ENCODE peak calls at places on chromosomes 7 and 10, in five cellular contexts. E is NB4, V is progenitor cell of endocrine pancreas, X is astrocyte of the spinal cord, A is cardiac muscle cell. M is an unnamed sample.

GRCh38 chr10:31771345-31771831 is 157.2 kb downstream of the ARHGAP12 start:
- DNase-seq in E (no peak), V (no peak), X (peak), A (no peak), M (no peak)

GRCh38 chr7:94594882-94595281 is 61.1 kb downstream of the SGCE start:
- DNase-seq in E (no peak), V (no peak), X (no peak), A (no peak), M (no peak)

GRCh38 chr7:52410032-52410431 is 625.4 kb upstream of the POM121L12 start:
- DNase-seq in E (no peak), V (no peak), X (no peak), A (no peak), M (no peak)

GRCh38 chr7:146411975-146412374 is 295.4 kb downstream of the CNTNAP2 start:
- DNase-seq in E (no peak), V (no peak), X (no peak), A (no peak), M (no peak)

GRCh38 chr10:98028168-98028770 is 2.2 kb downstream of the CRTAC1 start:
- DNase-seq in E (peak), V (peak), X (peak), A (peak), M (peak)

GRCh38 chr10:33414841-33415240 is 80.4 kb upstream of the NRP1 start:
- DNase-seq in E (no peak), V (no peak), X (no peak), A (no peak), M (no peak)

GRCh38 chr7:149762610-149763009 is 10.8 kb downstream of the ZNF467 start:
- DNase-seq in E (no peak), V (no peak), X (no peak), A (no peak), M (no peak)

GRCh38 chr7:89021741-89022140 is 226.2 kb upstream of the TEX47 start:
- DNase-seq in E (no peak), V (no peak), X (no peak), A (no peak), M (no peak)

GRCh38 chr10:47406870-47407648 is 23.0 kb upstream of the ZNF488 start:
- DNase-seq in E (peak), V (no peak), X (peak), A (no peak), M (no peak)

GRCh38 chr10:62960416-62960815 is 144.2 kb upstream of the EGR2 start:
- DNase-seq in E (no peak), V (no peak), X (peak), A (no peak), M (no peak)

GRCh38 chr10:102796407-102797176 is 40.6 kb downstream of the CYP17A1 start:
- DNase-seq in E (peak), V (no peak), X (peak), A (no peak), M (no peak)

GRCh38 chr7:43454936-43455518 is 127.9 kb upstream of the STK17A start:
- DNase-seq in E (peak), V (no peak), X (peak), A (peak), M (no peak)
- TF ChIP-seq CTCF in E (no peak), V (peak), X (peak), A (peak), M (peak)

DNA sequence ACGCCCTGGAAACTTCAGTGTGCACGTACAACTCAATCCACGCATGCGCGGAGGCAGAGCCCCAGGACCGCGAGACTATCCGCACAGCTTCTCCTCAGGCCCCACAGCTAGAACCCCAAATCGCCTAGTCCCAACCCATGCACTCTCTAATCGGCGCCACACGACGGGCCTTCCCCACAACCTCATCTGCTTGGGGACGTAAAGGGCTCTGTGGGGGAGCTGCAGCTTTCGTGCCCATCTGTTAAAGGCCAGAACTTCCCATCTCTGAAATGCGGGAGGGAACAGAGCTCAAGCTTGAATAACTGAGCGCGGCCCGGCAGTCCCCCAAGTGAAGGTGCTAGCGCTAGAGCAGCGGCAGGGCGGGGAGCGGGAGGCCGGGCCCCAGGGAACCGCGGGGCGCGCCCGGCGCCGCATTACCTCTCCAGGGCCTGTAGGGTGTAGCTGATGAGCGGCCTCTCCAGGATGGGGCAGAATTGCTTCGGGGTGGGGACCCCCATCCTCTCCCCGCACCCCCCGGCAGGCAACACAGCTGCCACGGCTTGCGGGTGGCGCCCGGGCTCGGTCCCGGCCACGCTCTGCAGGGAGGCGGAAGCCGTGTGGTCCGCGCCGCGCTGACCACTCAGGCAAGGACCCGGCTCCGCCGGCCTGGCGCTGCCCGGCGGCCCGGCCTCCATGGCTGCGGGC is 547 bp downstream of the CRPPA start:
- DNase-seq in E (peak), V (peak), X (peak), A (peak), M (peak)
- TF ChIP-seq CTCF in E (peak), V (peak), X (peak), A (no peak), M (peak)

DNA sequence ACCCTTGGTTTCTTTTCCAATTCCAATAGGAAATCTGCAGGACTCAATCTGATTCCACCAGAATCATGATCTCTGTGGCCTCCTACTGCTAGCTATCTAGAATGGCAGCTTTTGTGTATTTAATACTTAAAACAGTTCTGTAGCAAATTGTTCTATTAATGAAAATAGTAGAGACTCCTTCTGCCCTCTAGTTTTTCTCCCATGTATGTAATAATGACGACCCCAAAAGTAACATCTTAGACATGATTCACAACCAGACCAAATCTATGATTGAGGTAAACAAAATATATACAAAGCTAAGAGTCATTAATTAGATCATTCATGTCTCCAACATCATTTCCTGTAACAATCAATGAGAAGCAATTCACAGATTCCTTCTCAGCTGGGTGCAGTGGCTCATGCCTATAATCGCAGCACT is 259.1 kb upstream of the MKLN1 start:
- DNase-seq in E (no peak), V (no peak), X (peak), A (no peak), M (no peak)
- TF ChIP-seq CTCF in E (no peak), V (peak), X (peak), A (peak), M (peak)

GRCh38 chr7:85829176-85829575 is 642.3 kb upstream of the SEMA3D start:
- DNase-seq in E (no peak), V (no peak), X (no peak), A (peak), M (no peak)

GRCh38 chr7:85833071-85833470 is 646.2 kb upstream of the SEMA3D start:
- DNase-seq in E (no peak), V (no peak), X (peak), A (no peak), M (no peak)

GRCh38 chr7:85828654-85829053 is 641.8 kb upstream of the SEMA3D start:
- DNase-seq in E (no peak), V (no peak), X (no peak), A (no peak), M (no peak)

GRCh38 chr7:85830982-85831381 is 644.1 kb upstream of the SEMA3D start:
- DNase-seq in E (no peak), V (no peak), X (no peak), A (no peak), M (no peak)

GRCh38 chr7:85829817-85830432 is 643.1 kb upstream of the SEMA3D start:
- DNase-seq in E (peak), V (no peak), X (peak), A (peak), M (no peak)
- TF ChIP-seq CTCF in E (no peak), V (peak), X (peak), A (peak), M (no peak)

GRCh38 chr7:90931996-90932912 is 332.0 kb upstream of the FZD1 start:
- DNase-seq in E (no peak), V (no peak), X (peak), A (no peak), M (no peak)
- TF ChIP-seq CTCF in E (no peak), V (no peak), X (no peak), A (no peak), M (no peak)

GRCh38 chr10:127122831-127123230 is 73.6 kb downstream of the INSYN2A start:
- DNase-seq in E (no peak), V (no peak), X (no peak), A (no peak), M (no peak)

GRCh38 chr10:127127822-127128221 is 68.6 kb downstream of the INSYN2A start:
- DNase-seq in E (no peak), V (no peak), X (no peak), A (no peak), M (no peak)

GRCh38 chr10:127123626-127124025 is 72.8 kb downstream of the INSYN2A start:
- DNase-seq in E (no peak), V (no peak), X (peak), A (no peak), M (no peak)

GRCh38 chr10:127129104-127129503 is 67.3 kb downstream of the INSYN2A start:
- DNase-seq in E (no peak), V (no peak), X (no peak), A (no peak), M (no peak)

DNA sequence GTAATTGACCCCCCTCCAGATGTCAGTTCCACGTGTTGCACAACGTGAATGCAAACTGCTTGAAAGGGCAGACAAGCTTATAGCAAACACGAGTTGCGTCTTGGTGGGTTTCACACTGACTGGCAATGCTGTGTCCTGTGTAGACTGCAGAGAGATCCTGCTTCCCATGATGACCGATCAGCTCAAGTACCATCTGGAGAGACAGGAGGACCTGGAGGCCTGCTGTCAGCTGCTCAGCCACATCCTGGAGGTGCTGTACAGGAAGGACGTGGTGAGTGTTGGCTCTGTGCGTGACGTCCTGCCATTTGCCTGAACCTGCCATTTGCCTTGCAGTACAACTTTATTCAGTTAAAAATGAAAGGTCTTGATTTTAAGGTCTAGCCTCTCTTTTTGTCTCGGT is 71.1 kb downstream of the INSYN2A start:
- DNase-seq in E (no peak), V (no peak), X (no peak), A (no peak), M (peak)
- TF ChIP-seq CTCF in E (no peak), V (no peak), X (no peak), A (no peak), M (no peak)

DNA sequence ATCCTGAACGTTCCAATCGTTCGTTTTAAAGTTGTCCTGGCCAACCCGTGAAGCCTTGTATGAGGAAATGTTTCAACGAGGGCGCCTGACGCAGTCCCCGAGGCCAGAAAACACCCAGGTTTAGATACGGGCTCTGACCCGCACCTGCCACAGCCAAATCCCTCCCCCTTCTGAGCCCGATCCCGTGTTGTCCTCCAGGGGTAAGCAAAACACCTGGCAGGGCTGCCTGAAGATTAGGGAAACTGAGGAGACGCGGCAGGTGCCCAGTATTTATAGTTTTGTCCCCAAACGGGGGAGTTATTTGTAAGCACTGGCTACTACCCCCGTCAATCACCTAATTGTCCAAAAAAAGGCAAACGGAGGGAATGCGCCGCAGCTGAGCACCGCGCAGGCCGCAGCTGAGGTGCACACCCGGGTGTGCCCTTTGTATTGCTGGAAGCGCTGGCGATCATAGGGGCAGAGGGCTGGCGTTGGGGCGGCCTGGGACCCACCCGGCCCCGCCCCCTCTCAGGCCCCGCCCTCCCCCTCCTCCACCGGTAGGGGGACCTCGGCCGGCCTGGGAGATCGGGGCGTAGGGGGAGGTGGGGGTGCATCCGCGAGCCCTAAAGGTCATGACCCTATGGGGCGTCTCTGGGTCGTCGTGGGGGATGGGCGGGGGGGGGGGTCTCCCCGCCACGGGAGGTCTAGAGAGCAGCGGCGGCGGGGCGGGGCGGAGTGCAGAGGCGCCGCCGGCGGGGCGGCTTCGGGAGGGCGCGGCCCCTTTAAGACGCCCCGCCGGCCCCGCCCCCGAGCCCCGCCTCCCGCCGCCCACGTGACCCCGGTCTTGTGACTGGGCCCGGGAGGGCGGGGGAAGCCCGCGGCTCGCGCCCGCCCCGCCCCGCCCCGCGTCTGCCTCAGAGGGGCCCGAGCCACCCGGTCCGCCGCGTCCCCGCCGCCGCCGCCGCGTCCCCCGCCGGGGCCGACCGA is at the start of gene BRI3:
- DNase-seq in E (peak), V (peak), X (peak), A (peak), M (peak)
- TF ChIP-seq CTCF in E (no peak), V (no peak), X (no peak), A (no peak), M (peak)

GRCh38 chr7:139127648-139128047 is 18.1 kb upstream of the ZC3HAV1 start:
- DNase-seq in E (peak), V (no peak), X (peak), A (no peak), M (no peak)
- TF ChIP-seq CTCF in E (no peak), V (no peak), X (peak), A (no peak), M (no peak)